ENCODE peak calls at places on chromosome 12, in eight cellular contexts. V is heart left ventricle, W is body of pancreas, P is transverse colon, E is HCT116, Y is HepG2, T is breast epithelium, M is thyroid gland. N is an unnamed sample.

GRCh38 chr12:25458047-25458552 is 95.0 kb downstream of the LMNTD1 start:
- DNase-seq in V (no peak), W (peak; percentile 14), P (no peak), E (peak; percentile 95), Y (peak; percentile 7), T (no peak), M (no peak), N (peak; percentile 44)

GRCh38 chr12:4047441-4047840 is 174.2 kb upstream of the PARP11 start:
- DNase-seq in V (no peak), W (no peak), P (no peak), E (no peak), Y (no peak), T (no peak), M (no peak), N (no peak)

GRCh38 chr12:54259194-54260011 is 20.5 kb downstream of the CBX5 start:
- DNase-seq in V (peak; percentile 85), W (peak; percentile 87), P (peak; percentile 64), E (peak; percentile 72), Y (no peak), T (no peak), M (peak; percentile 88), N (peak; percentile 47)

GRCh38 chr12:52311282-52311643 is 9.9 kb downstream of the KRT83 start:
- DNase-seq in V (no peak), W (no peak), P (no peak), E (no peak), Y (no peak), T (no peak), M (no peak), N (no peak)

GRCh38 chr12:123363385-123363742 is 1.3 kb downstream of the SBNO1 start:
- DNase-seq in V (no peak), W (peak; percentile 10), P (no peak), E (no peak), Y (no peak), T (no peak), M (no peak), N (no peak)

GRCh38 chr12:88931598-88931997 is 351.3 kb upstream of the KITLG start:
- DNase-seq in V (no peak), W (no peak), P (no peak), E (peak; percentile 85), Y (peak; percentile 78), T (no peak), M (no peak), N (no peak)

GRCh38 chr12:54128466-54128865 is 60.3 kb downstream of the SMUG1 start:
- DNase-seq in V (no peak), W (no peak), P (no peak), E (no peak), Y (no peak), T (no peak), M (no peak), N (no peak)

GRCh38 chr12:123398177-123398916 is 14.4 kb downstream of the KMT5A start:
- DNase-seq in V (peak; percentile 79), W (peak; percentile 50), P (peak; percentile 52), E (no peak), Y (no peak), T (no peak), M (peak; percentile 72), N (peak; percentile 17)

GRCh38 chr12:126337556-126337955 is 1272.3 kb downstream of the AACS start:
- DNase-seq in V (no peak), W (no peak), P (no peak), E (no peak), Y (no peak), T (no peak), M (no peak), N (no peak)

GRCh38 chr12:13182881-13183280 is 13.6 kb upstream of the EMP1 start:
- DNase-seq in V (no peak), W (no peak), P (no peak), E (no peak), Y (no peak), T (no peak), M (no peak), N (no peak)

GRCh38 chr12:68240079-68240478 is 13.3 kb downstream of the IL22 start:
- DNase-seq in V (no peak), W (no peak), P (no peak), E (no peak), Y (no peak), T (no peak), M (no peak), N (no peak)

GRCh38 chr12:107320031-107320928 is 226.9 kb upstream of the CRY1 start:
- DNase-seq in V (peak; percentile 63), W (peak; percentile 43), P (peak; percentile 38), E (no peak), Y (peak; percentile 69), T (no peak), M (peak; percentile 92), N (no peak)

GRCh38 chr12:75765170-75766059 is 254.0 kb upstream of the KRR1 start:
- DNase-seq in V (no peak), W (no peak), P (no peak), E (no peak), Y (no peak), T (no peak), M (no peak), N (no peak)

GRCh38 chr12:18690653-18691052 is 47.2 kb downstream of the PLCZ1 start:
- DNase-seq in V (no peak), W (no peak), P (no peak), E (peak; percentile 79), Y (no peak), T (no peak), M (no peak), N (no peak)

GRCh38 chr12:49367381-49368239 is at the start of gene SPATS2:
- DNase-seq in V (no peak), W (peak; percentile 35), P (peak; percentile 95), E (no peak), Y (no peak), T (peak; percentile 90), M (peak; percentile 96), N (peak; percentile 82)

GRCh38 chr12:49365542-49365941 is 1.7 kb upstream of the SPATS2 start:
- DNase-seq in V (no peak), W (no peak), P (no peak), E (no peak), Y (no peak), T (no peak), M (no peak), N (no peak)

GRCh38 chr12:49364989-49365388 is 2.3 kb upstream of the SPATS2 start:
- DNase-seq in V (no peak), W (no peak), P (no peak), E (no peak), Y (no peak), T (no peak), M (no peak), N (no peak)

GRCh38 chr12:49368240-49368600 is 958 bp downstream of the SPATS2 start:
- DNase-seq in V (no peak), W (no peak), P (no peak), E (no peak), Y (no peak), T (no peak), M (no peak), N (no peak)

DNA sequence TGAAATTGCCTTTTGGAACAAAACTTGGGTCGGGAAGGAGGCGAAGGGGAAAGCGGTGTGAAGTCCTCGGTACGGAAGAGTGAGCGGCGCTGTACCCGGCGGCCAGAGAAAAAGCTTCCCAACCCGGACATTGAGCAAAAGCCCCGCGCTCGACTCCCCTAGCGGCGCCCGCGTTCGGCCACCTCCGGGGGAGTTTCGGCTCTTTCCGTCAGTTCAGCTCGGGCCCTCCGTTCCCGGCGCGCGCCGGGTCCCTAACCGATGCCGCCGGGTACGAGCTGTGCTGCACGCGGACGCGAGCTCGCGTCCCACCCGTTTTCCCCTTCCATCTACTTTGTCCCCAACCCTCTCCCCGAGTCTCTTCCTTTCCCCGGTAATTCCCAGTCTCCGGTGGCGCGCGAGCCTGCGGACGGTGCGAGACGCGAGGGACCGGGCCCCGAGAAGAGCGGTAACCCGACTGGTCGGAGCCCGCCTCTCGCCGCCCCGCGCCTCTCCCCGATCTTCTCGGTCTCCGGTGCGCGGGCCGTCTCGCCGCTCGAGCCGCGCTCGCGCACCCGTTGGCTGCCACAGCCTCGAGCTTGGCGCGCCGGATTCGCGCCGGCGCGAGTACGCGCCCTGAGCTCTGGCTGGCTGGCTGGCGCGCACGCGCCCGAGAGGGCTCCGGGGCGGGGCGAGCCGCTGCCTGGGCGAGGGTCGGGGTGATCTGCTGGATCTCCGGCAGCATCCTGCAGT is 446 bp upstream of the SPATS2 start:
- DNase-seq in V (peak; percentile 95), W (peak; percentile 91), P (peak; percentile 90), E (peak; percentile 80), Y (peak; percentile 88), T (peak; percentile 79), M (peak; percentile 85), N (peak; percentile 75)
- TF ChIP-seq POLR2A in V (peak; percentile 11), W (peak; percentile 66), P (peak; percentile 44), E (peak; percentile 71), Y (peak; percentile 81), T (no peak), M (no peak), N (peak; percentile 21)

GRCh38 chr12:57726884-57727757 is 11.4 kb downstream of the AGAP2 start:
- DNase-seq in V (peak; percentile 79), W (peak; percentile 67), P (peak; percentile 33), E (no peak), Y (no peak), T (no peak), M (peak; percentile 70), N (no peak)
- TF ChIP-seq CTCF in V (peak; percentile 8), W (peak; percentile 30), P (peak; percentile 27), E (no peak), Y (peak; percentile 12), T (peak; percentile 43), M (no peak), N (peak; percentile 28)

GRCh38 chr12:65651060-65651459 is 173.2 kb upstream of the HMGA2 start:
- DNase-seq in V (no peak), W (no peak), P (no peak), E (no peak), Y (no peak), T (no peak), M (no peak), N (no peak)

GRCh38 chr12:65654230-65654629 is 170.1 kb upstream of the HMGA2 start:
- DNase-seq in V (no peak), W (no peak), P (no peak), E (no peak), Y (no peak), T (no peak), M (peak; percentile 19), N (no peak)

GRCh38 chr12:65656156-65656885 is 168.0 kb upstream of the HMGA2 start:
- DNase-seq in V (no peak), W (no peak), P (no peak), E (no peak), Y (no peak), T (no peak), M (no peak), N (no peak)

GRCh38 chr12:65655074-65655493 is 169.2 kb upstream of the HMGA2 start:
- DNase-seq in V (no peak), W (no peak), P (no peak), E (no peak), Y (no peak), T (no peak), M (no peak), N (no peak)

DNA sequence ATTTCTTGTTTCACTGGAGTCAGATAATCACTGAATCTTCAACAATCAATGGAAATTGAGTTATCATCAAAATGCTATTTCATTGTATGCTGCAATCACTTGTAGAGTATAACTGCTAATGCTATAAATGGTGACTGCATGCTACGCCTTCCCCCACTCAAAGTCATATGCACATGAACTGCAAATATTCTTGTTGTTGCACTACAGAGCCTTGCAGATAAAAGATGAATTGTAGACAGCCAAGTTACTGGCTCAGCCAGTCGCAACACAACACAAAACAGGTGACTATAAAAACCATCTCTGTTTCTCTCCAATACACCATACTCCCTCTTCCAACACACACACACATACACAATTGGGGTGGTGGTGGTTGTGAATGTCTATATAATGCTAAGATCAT is 171.0 kb upstream of the HMGA2 start:
- DNase-seq in V (no peak), W (no peak), P (no peak), E (no peak), Y (no peak), T (no peak), M (no peak), N (no peak)
- H3K27ac ChIP-seq in V (no peak overlapping the region), W (no peak overlapping the region), P (no peak overlapping the region), E (peak overlapping the region; percentile 100), Y (no peak overlapping the region), T (no peak overlapping the region), M (no peak overlapping the region), N (no peak overlapping the region)

GRCh38 chr12:6047249-6048227 is 76.9 kb downstream of the VWF start:
- DNase-seq in V (no peak), W (no peak), P (no peak), E (no peak), Y (no peak), T (no peak), M (no peak), N (no peak)
- TF ChIP-seq POLR2A in V (no peak), W (no peak), P (no peak), E (no peak), Y (no peak), T (no peak), M (no peak), N (no peak)

N was measured in tibial nerve.